ENCODE peak calls at places on chromosomes 16 and 17, in eight cellular contexts. Z is testis, I is colonic mucosa, R is body of pancreas, Y is A549, E is endothelial cell of umbilical vein, U is IMR-90, M is H1. W is an unnamed sample.
A peak's percentile ranks its signal among the peaks of the same experiment; 100 is the strongest.

GRCh38 chr17:78839173-78839761 is 1.3 kb downstream of the USP36 start:
- DNase-seq in R (no peak), Y (no peak), Z (no peak), E (peak; percentile 44), M (no peak), U (peak; percentile 86), I (no peak), W (no peak)

GRCh38 chr16:87707097-87707496 is 58.7 kb downstream of the KLHDC4 start:
- DNase-seq in Z (no peak), R (no peak), I (no peak), Y (no peak), E (no peak), U (no peak), M (no peak), W (peak; percentile 11)

GRCh38 chr16:3881499-3881995 is 1.0 kb upstream of the CREBBP start:
- DNase-seq in M (no peak), Y (no peak), U (no peak), Z (no peak), E (no peak), R (peak; percentile 19), I (no peak), W (no peak)

GRCh38 chr16:53089434-53090270 is 34.9 kb downstream of the CHD9 start:
- DNase-seq in R (no peak), M (no peak), I (no peak), Y (no peak), U (no peak), E (peak; percentile 75), Z (no peak), W (no peak)

GRCh38 chr16:68636818-68637217 is 8.3 kb upstream of the CDH3 start:
- DNase-seq in R (no peak), I (no peak), Z (no peak), Y (no peak), E (peak; percentile 27), U (no peak), M (no peak), W (no peak)

GRCh38 chr17:65678534-65678933 is 117.1 kb upstream of the AXIN2 start:
- DNase-seq in I (no peak), M (no peak), R (no peak), E (no peak), U (no peak), Z (no peak), Y (no peak), W (no peak)

GRCh38 chr16:55171241-55171640 is 152.8 kb upstream of the IRX6 start:
- DNase-seq in M (no peak), R (no peak), U (no peak), Y (no peak), I (no peak), E (no peak), Z (no peak), W (no peak)

GRCh38 chr17:40427002-40427491 is 9.4 kb upstream of the TOP2A start:
- DNase-seq in Z (no peak), Y (no peak), U (no peak), R (no peak), E (no peak), I (peak; percentile 12), M (no peak), W (no peak)

GRCh38 chr17:33924105-33924504 is 331.0 kb upstream of the CCL2 start:
- DNase-seq in I (no peak), Y (no peak), M (no peak), U (no peak), R (no peak), E (no peak), Z (no peak), W (no peak)

GRCh38 chr17:82228842-82229685 is at the start of gene SLC16A3:
- DNase-seq in R (no peak), I (peak; percentile 65), E (peak; percentile 51), Z (peak; percentile 57), U (peak; percentile 75), Y (peak; percentile 66), M (no peak), W (no peak)

GRCh38 chr16:23428351-23428750 is 24.6 kb downstream of the COG7 start:
- DNase-seq in Y (peak; percentile 21), M (no peak), Z (no peak), U (no peak), R (no peak), I (no peak), E (no peak), W (no peak)

GRCh38 chr17:35293151-35293837 is 50.4 kb downstream of the SLFN5 start:
- DNase-seq in Z (no peak), M (no peak), E (no peak), U (no peak), R (no peak), I (no peak), Y (no peak), W (no peak)

GRCh38 chr17:49486012-49486641 is 9.0 kb upstream of the NGFR start:
- DNase-seq in Z (no peak), M (peak; percentile 75), R (no peak), U (no peak), I (no peak), Y (no peak), E (no peak), W (peak; percentile 87)

GRCh38 chr16:72847187-72848044 is 200.5 kb downstream of the ZFHX3 start:
- DNase-seq in I (no peak), Y (peak; percentile 76), R (peak; percentile 35), M (no peak), U (peak; percentile 36), E (peak; percentile 32), Z (peak; percentile 69), W (no peak)

GRCh38 chr17:36921131-36921851 is 16.0 kb upstream of the LHX1 start:
- DNase-seq in I (no peak), U (peak; percentile 61), R (no peak), E (no peak), Y (peak; percentile 89), Z (no peak), M (no peak), W (no peak)

GRCh38 chr17:54771409-54771808 is 129.2 kb upstream of the TOM1L1 start:
- DNase-seq in M (no peak), U (no peak), Z (no peak), I (no peak), R (no peak), Y (no peak), E (no peak), W (no peak)

GRCh38 chr17:36918260-36918691 is 19.0 kb upstream of the LHX1 start:
- DNase-seq in M (no peak), Y (peak; percentile 70), U (peak; percentile 53), I (no peak), Z (no peak), R (no peak), E (no peak), W (no peak)

GRCh38 chr17:45231481-45232116 is 9.9 kb downstream of the FMNL1 start:
- DNase-seq in R (peak; percentile 40), M (no peak), E (no peak), Y (peak; percentile 78), U (no peak), I (no peak), Z (no peak), W (no peak)

GRCh38 chr17:50946891-50947843 is 81.0 kb upstream of the TOB1 start:
- DNase-seq in I (no peak), M (no peak), R (peak; percentile 13), Z (no peak), U (no peak), E (no peak), Y (peak; percentile 62), W (no peak)

DNA sequence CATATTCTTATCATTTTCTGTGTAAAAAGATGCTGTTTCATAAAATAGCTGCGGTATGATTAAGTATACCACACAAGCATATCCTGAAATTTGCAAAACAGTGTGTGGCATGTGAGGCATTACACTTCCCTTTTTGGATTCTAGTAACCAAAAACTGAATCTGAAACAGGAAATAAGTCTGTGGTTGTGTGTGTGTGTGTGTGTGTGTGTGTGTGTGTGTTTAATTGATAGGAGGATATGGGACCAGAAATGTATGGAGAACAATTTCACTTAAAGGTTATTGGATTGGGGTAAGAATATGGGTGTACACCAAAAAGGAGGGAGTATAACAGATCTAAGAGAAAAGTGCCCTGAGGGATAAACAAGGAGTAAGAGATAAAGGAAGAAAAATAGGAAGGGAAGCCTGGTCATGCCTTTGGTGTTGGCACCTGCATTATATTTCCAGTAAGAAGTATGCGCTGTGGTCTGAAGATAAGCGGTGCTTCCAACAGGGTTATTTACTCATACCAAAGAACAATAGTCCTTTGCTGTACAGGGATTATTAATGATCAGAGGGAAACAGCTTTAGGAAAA is 4.0 kb downstream of the LYRM1 start:
- DNase-seq in Z (no peak), U (peak; percentile 60), I (no peak), E (peak; percentile 97), Y (no peak), M (no peak), R (no peak), W (no peak)
- H3K27ac ChIP-seq in Z (peak overlapping the region; percentile 80), U (no peak overlapping the region), I (peak overlapping the region; percentile 46), E (peak overlapping the region; percentile 100), Y (peak overlapping the region; percentile 77), M (no peak overlapping the region), R (peak overlapping the region; percentile 70), W (no peak overlapping the region)

DNA sequence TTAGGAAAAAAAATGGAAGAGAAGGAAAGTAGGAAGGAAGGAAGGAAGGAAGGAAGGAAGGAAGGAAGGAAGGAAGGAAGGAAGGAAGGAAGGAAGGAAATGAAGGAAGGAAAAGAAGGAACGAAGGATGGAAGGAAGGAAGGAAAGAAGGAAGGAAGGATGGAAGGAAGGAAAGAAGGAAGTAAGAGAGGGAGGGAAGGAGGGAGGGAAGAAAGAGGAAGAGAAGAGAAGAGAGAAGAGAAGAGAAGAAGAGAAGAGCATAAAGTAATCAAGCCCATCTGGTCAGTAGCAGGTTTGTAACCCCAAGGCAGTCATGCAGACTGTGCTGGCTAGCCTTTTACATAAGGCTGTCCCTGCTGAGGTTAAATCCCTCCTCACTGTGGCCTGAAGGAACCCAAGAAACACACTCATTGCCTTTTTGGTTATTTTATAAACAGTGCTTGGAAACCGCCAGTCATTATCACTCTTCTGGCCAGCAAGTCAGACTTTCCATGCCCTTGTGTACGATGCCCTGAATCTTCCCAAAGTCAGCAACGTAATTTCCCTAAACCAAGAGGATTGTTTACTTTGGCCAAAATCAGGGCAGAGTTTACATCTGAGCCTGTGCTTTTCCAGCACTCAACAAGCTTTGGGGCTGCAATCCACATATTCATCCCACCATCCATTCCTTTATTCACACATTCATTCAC is 409.6 kb upstream of the MAF start:
- DNase-seq in U (no peak), Y (no peak), R (no peak), E (no peak), M (no peak), I (no peak), Z (no peak), W (no peak)
- H3K9me3 ChIP-seq in U (no peaks in the 10 kb centered on the region), Y (no peaks in the 10 kb centered on the region), R (no peaks in the 10 kb centered on the region), E (no peaks in the 10 kb centered on the region), M (no peaks in the 10 kb centered on the region), I (no peaks in the 10 kb centered on the region), Z (no peaks in the 10 kb centered on the region), W (no peaks in the 10 kb centered on the region)

DNA sequence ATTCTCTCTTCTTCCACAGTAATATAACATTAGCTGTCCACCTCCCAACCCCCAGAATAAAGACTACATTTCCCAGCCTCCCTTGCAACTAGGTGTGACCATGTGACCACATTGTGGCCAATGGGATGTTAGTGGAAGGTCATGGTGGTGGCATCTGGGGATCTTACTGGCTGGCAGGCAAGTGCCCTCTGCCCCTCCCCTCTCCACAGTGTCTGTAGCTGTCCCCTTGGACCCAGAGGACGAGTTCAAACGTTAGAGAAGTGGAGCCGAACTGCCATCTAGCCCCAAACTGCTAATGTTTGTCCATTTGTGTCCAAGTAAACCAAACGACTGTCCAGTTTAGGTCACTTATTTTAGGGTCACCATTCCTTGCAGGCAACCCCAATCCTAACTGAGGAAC is 26.6 kb upstream of the KCNG4 start:
- DNase-seq in Z (peak; percentile 75), I (peak; percentile 53), U (peak; percentile 47), E (peak; percentile 71), R (peak; percentile 25), M (no peak), Y (peak; percentile 88), W (peak; percentile 63)
- H3K4me3 ChIP-seq in Z (no peak overlapping the region), I (no peak overlapping the region), U (no peak overlapping the region), E (no peak overlapping the region), R (no peak overlapping the region), M (no peak overlapping the region), Y (no peak overlapping the region), W (no peak overlapping the region)

GRCh38 chr17:60161598-60162330 is 12.0 kb downstream of the CA4 start:
- DNase-seq in Z (no peak), M (no peak), I (no peak), E (peak; percentile 43), U (no peak), R (peak; percentile 52), Y (no peak), W (no peak)
- H3K27ac ChIP-seq in Z (no peak overlapping the region), M (no peak overlapping the region), I (no peak overlapping the region), E (no peak overlapping the region), U (no peak overlapping the region), R (peak overlapping the region; percentile 84), Y (peak overlapping the region; percentile 35), W (no peak overlapping the region)

W was measured in iPS DF 6.9.